ENCODE peak calls at places on chromosomes 13 and 19, in six cellular contexts. One of them, this sample, is unnamed.

GRCh38 chr13:50320297-50320862 is 305.1 kb downstream of the KCNRG start:
- DNase-seq in BJ: no peak
- DNase-seq in AG10803: peak; percentile 55
- DNase-seq in central memory CD8-positive, alpha-beta T cell: no peak
- DNase-seq in cerebellar nuclear complex: no peak
- DNase-seq in CD4-positive, alpha-beta T cell: no peak
- DNase-seq in this sample: no peak

GRCh38 chr13:40597735-40598365 is 68.6 kb downstream of the FOXO1 start:
- DNase-seq in BJ: no peak
- DNase-seq in AG10803: no peak
- DNase-seq in central memory CD8-positive, alpha-beta T cell: no peak
- DNase-seq in cerebellar nuclear complex: no peak
- DNase-seq in CD4-positive, alpha-beta T cell: no peak
- DNase-seq in this sample: no peak

GRCh38 chr13:107867701-107868661 is 347.4 kb downstream of the LIG4 start:
- DNase-seq in BJ: no peak
- DNase-seq in AG10803: no peak
- DNase-seq in central memory CD8-positive, alpha-beta T cell: no peak
- DNase-seq in cerebellar nuclear complex: no peak
- DNase-seq in CD4-positive, alpha-beta T cell: no peak
- DNase-seq in this sample: peak; percentile 63

GRCh38 chr13:61111529-61111928 is 304.1 kb downstream of the PCDH20 start:
- DNase-seq in BJ: no peak
- DNase-seq in AG10803: no peak
- DNase-seq in central memory CD8-positive, alpha-beta T cell: no peak
- DNase-seq in cerebellar nuclear complex: no peak
- DNase-seq in CD4-positive, alpha-beta T cell: no peak
- DNase-seq in this sample: no peak

GRCh38 chr19:43798546-43799409 is 3.5 kb downstream of the LYPD5 start:
- DNase-seq in BJ: no peak
- DNase-seq in AG10803: no peak
- DNase-seq in central memory CD8-positive, alpha-beta T cell: no peak
- DNase-seq in cerebellar nuclear complex: no peak
- DNase-seq in CD4-positive, alpha-beta T cell: peak; percentile 47
- DNase-seq in this sample: peak; percentile 50

GRCh38 chr13:67147257-67148218 is 82.6 kb downstream of the PCDH9 start:
- DNase-seq in BJ: peak; percentile 18
- DNase-seq in AG10803: peak; percentile 58
- DNase-seq in central memory CD8-positive, alpha-beta T cell: no peak
- DNase-seq in cerebellar nuclear complex: no peak
- DNase-seq in CD4-positive, alpha-beta T cell: no peak
- DNase-seq in this sample: peak; percentile 34

GRCh38 chr13:41588899-41589298 is 131.5 kb downstream of the RGCC start:
- DNase-seq in BJ: peak; percentile 93
- DNase-seq in AG10803: peak; percentile 95
- DNase-seq in central memory CD8-positive, alpha-beta T cell: no peak
- DNase-seq in cerebellar nuclear complex: no peak
- DNase-seq in CD4-positive, alpha-beta T cell: no peak
- DNase-seq in this sample: no peak

GRCh38 chr13:33229446-33230177 is 55.9 kb downstream of the STARD13 start:
- DNase-seq in BJ: peak; percentile 72
- DNase-seq in AG10803: peak; percentile 85
- DNase-seq in central memory CD8-positive, alpha-beta T cell: no peak
- DNase-seq in cerebellar nuclear complex: no peak
- DNase-seq in CD4-positive, alpha-beta T cell: no peak
- DNase-seq in this sample: peak; percentile 20

GRCh38 chr13:37985281-37985680 is 115.7 kb upstream of the TRPC4 start:
- DNase-seq in BJ: no peak
- DNase-seq in AG10803: no peak
- DNase-seq in central memory CD8-positive, alpha-beta T cell: no peak
- DNase-seq in cerebellar nuclear complex: no peak
- DNase-seq in CD4-positive, alpha-beta T cell: no peak
- DNase-seq in this sample: no peak

GRCh38 chr19:11814707-11815050 is 606 bp downstream of the ZNF440 start:
- DNase-seq in BJ: no peak
- DNase-seq in AG10803: peak; percentile 30
- DNase-seq in central memory CD8-positive, alpha-beta T cell: no peak
- DNase-seq in cerebellar nuclear complex: no peak
- DNase-seq in CD4-positive, alpha-beta T cell: no peak
- DNase-seq in this sample: peak; percentile 31

GRCh38 chr19:33998739-33999345 is 173.5 kb upstream of the LSM14A start:
- DNase-seq in BJ: no peak
- DNase-seq in AG10803: peak; percentile 4
- DNase-seq in central memory CD8-positive, alpha-beta T cell: no peak
- DNase-seq in cerebellar nuclear complex: no peak
- DNase-seq in CD4-positive, alpha-beta T cell: no peak
- DNase-seq in this sample: peak; percentile 1